ENCODE peak calls at places on chromosome 19, in eight cellular contexts. One of them, this sample, is unnamed.

GRCh38 chr19:50191270-50191669 is 12.2 kb upstream of the MYH14 start:
- DNase-seq in adrenal gland: no peak
- DNase-seq in AG04450: no peak
- DNase-seq in neural progenitor cell: no peak
- DNase-seq in left lung: no peak
- DNase-seq in CD8-positive, alpha-beta T cell: no peak
- DNase-seq in upper lobe of left lung: no peak
- DNase-seq in ascending aorta: no peak
- DNase-seq in this sample: no peak

GRCh38 chr19:48635263-48635965 is 1.8 kb downstream of the DBP start:
- DNase-seq in adrenal gland: peak
- DNase-seq in AG04450: no peak
- DNase-seq in neural progenitor cell: peak
- DNase-seq in left lung: peak
- DNase-seq in CD8-positive, alpha-beta T cell: peak
- DNase-seq in upper lobe of left lung: peak
- DNase-seq in ascending aorta: peak
- DNase-seq in this sample: no peak

GRCh38 chr19:2255982-2256685 is at the start of gene JSRP1:
- DNase-seq in adrenal gland: no peak
- DNase-seq in AG04450: no peak
- DNase-seq in neural progenitor cell: no peak
- DNase-seq in left lung: no peak
- DNase-seq in CD8-positive, alpha-beta T cell: no peak
- DNase-seq in upper lobe of left lung: peak
- DNase-seq in ascending aorta: no peak
- DNase-seq in this sample: no peak

GRCh38 chr19:27962260-27962659 is 1250.7 kb downstream of the UQCRFS1 start:
- DNase-seq in adrenal gland: no peak
- DNase-seq in AG04450: no peak
- DNase-seq in neural progenitor cell: no peak
- DNase-seq in left lung: no peak
- DNase-seq in CD8-positive, alpha-beta T cell: no peak
- DNase-seq in upper lobe of left lung: no peak
- DNase-seq in ascending aorta: no peak
- DNase-seq in this sample: no peak

GRCh38 chr19:35883920-35884319 is 15.5 kb downstream of the APLP1 start:
- DNase-seq in adrenal gland: no peak
- DNase-seq in AG04450: no peak
- DNase-seq in neural progenitor cell: no peak
- DNase-seq in left lung: no peak
- DNase-seq in CD8-positive, alpha-beta T cell: no peak
- DNase-seq in upper lobe of left lung: no peak
- DNase-seq in ascending aorta: no peak
- DNase-seq in this sample: no peak

GRCh38 chr19:1094655-1094977 is 559 bp downstream of the POLR2E start:
- DNase-seq in adrenal gland: peak
- DNase-seq in AG04450: no peak
- DNase-seq in neural progenitor cell: no peak
- DNase-seq in left lung: no peak
- DNase-seq in CD8-positive, alpha-beta T cell: no peak
- DNase-seq in upper lobe of left lung: no peak
- DNase-seq in ascending aorta: no peak
- DNase-seq in this sample: no peak

GRCh38 chr19:49064029-49064629 is 489 bp downstream of the NTF4 start:
- DNase-seq in adrenal gland: no peak
- DNase-seq in AG04450: no peak
- DNase-seq in neural progenitor cell: peak
- DNase-seq in left lung: no peak
- DNase-seq in CD8-positive, alpha-beta T cell: no peak
- DNase-seq in upper lobe of left lung: no peak
- DNase-seq in ascending aorta: no peak
- DNase-seq in this sample: no peak

GRCh38 chr19:55642153-55643002 is 1.1 kb upstream of the ZNF581 start:
- DNase-seq in adrenal gland: peak
- DNase-seq in AG04450: no peak
- DNase-seq in neural progenitor cell: peak
- DNase-seq in left lung: no peak
- DNase-seq in CD8-positive, alpha-beta T cell: peak
- DNase-seq in upper lobe of left lung: peak
- DNase-seq in ascending aorta: no peak
- DNase-seq in this sample: no peak

GRCh38 chr19:1945899-1946298 is 4.9 kb downstream of the CSNK1G2 start:
- DNase-seq in adrenal gland: peak
- DNase-seq in AG04450: no peak
- DNase-seq in neural progenitor cell: peak
- DNase-seq in left lung: no peak
- DNase-seq in CD8-positive, alpha-beta T cell: no peak
- DNase-seq in upper lobe of left lung: peak
- DNase-seq in ascending aorta: no peak
- DNase-seq in this sample: no peak

GRCh38 chr19:33448159-33448516 is 73.5 kb downstream of the PEPD start:
- DNase-seq in adrenal gland: no peak
- DNase-seq in AG04450: no peak
- DNase-seq in neural progenitor cell: no peak
- DNase-seq in left lung: peak
- DNase-seq in CD8-positive, alpha-beta T cell: no peak
- DNase-seq in upper lobe of left lung: no peak
- DNase-seq in ascending aorta: no peak
- DNase-seq in this sample: no peak

GRCh38 chr19:33953592-33953991 is 156.9 kb downstream of the KCTD15 start:
- DNase-seq in adrenal gland: no peak
- DNase-seq in AG04450: no peak
- DNase-seq in neural progenitor cell: no peak
- DNase-seq in left lung: no peak
- DNase-seq in CD8-positive, alpha-beta T cell: no peak
- DNase-seq in upper lobe of left lung: no peak
- DNase-seq in ascending aorta: no peak
- DNase-seq in this sample: no peak

GRCh38 chr19:38274734-38275133 is 10.4 kb downstream of the SPINT2 start:
- DNase-seq in adrenal gland: peak
- DNase-seq in AG04450: no peak
- DNase-seq in neural progenitor cell: no peak
- DNase-seq in left lung: peak
- DNase-seq in CD8-positive, alpha-beta T cell: no peak
- DNase-seq in upper lobe of left lung: no peak
- DNase-seq in ascending aorta: no peak
- DNase-seq in this sample: no peak

GRCh38 chr19:38278751-38279150 is 14.4 kb downstream of the SPINT2 start:
- DNase-seq in adrenal gland: no peak
- DNase-seq in AG04450: no peak
- DNase-seq in neural progenitor cell: no peak
- DNase-seq in left lung: no peak
- DNase-seq in CD8-positive, alpha-beta T cell: no peak
- DNase-seq in upper lobe of left lung: no peak
- DNase-seq in ascending aorta: no peak
- DNase-seq in this sample: no peak

GRCh38 chr19:38277549-38277948 is 13.2 kb downstream of the SPINT2 start:
- DNase-seq in adrenal gland: no peak
- DNase-seq in AG04450: no peak
- DNase-seq in neural progenitor cell: no peak
- DNase-seq in left lung: no peak
- DNase-seq in CD8-positive, alpha-beta T cell: no peak
- DNase-seq in upper lobe of left lung: no peak
- DNase-seq in ascending aorta: no peak
- DNase-seq in this sample: peak

GRCh38 chr19:38277969-38278680 is 13.8 kb downstream of the SPINT2 start:
- DNase-seq in adrenal gland: peak
- DNase-seq in AG04450: no peak
- DNase-seq in neural progenitor cell: no peak
- DNase-seq in left lung: no peak
- DNase-seq in CD8-positive, alpha-beta T cell: no peak
- DNase-seq in upper lobe of left lung: no peak
- DNase-seq in ascending aorta: peak
- DNase-seq in this sample: no peak

DNA sequence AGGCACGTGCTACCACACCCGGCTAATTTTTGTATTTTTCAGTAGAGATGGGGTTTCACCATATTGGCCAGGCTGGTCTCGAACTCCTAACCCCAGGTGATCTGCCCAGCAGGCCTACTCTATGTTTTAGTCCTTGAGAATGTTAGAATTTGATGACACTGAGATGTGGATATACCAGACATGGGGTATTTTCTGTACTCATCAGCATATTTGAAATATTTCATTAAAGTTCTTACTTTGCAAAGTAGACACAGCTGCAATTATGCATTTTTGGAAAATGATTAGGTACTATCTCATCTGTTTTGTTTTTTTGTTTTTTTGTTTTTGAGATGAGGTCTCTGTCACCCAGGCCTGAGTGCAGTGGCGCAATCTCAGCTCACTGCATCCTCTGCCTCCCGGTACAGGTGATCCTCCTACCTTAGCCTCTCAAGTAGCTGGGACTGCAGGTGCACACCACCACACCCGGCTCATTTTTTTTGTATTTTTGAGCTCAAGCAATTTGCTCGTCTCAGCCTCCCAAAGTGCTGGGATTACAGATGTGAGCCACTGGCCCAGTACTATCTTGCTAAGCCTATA is 12.7 kb downstream of the SPINT2 start:
- DNase-seq in adrenal gland: no peak
- DNase-seq in AG04450: no peak
- DNase-seq in neural progenitor cell: no peak
- DNase-seq in left lung: no peak
- DNase-seq in CD8-positive, alpha-beta T cell: no peak
- DNase-seq in upper lobe of left lung: no peak
- DNase-seq in ascending aorta: no peak
- DNase-seq in this sample: no peak
- H3K27ac ChIP-seq in adrenal gland: peak
- H3K27ac ChIP-seq in AG04450: no peak
- H3K27ac ChIP-seq in neural progenitor cell: no peak
- H3K27ac ChIP-seq in left lung: peak
- H3K27ac ChIP-seq in CD8-positive, alpha-beta T cell: no peak
- H3K27ac ChIP-seq in upper lobe of left lung: peak
- H3K27ac ChIP-seq in ascending aorta: peak
- H3K27ac ChIP-seq in this sample: peak

DNA sequence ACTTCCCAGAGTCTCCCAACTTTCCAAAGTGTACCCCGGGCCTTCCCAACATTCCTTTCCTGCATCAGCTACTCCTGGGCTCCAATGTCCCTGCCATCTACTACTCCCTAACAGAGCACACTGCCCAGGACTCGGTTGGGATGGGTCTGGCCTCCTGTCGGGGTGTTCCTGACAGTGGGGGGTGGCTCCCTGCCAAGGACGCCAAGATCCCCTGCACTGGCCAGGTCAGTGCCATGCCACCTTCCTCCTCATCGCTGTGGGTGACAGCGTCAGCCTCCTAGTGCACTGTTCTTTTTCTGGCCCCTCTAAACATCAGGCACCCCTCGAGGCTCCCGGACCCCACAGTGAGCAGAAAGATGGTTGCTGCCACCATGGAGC is 13.8 kb downstream of the EPS15L1 start:
- DNase-seq in adrenal gland: peak
- DNase-seq in AG04450: no peak
- DNase-seq in neural progenitor cell: no peak
- DNase-seq in left lung: no peak
- DNase-seq in CD8-positive, alpha-beta T cell: no peak
- DNase-seq in upper lobe of left lung: no peak
- DNase-seq in ascending aorta: no peak
- DNase-seq in this sample: no peak
- H3K27ac ChIP-seq in adrenal gland: peak
- H3K27ac ChIP-seq in AG04450: peak
- H3K27ac ChIP-seq in neural progenitor cell: no peak
- H3K27ac ChIP-seq in left lung: peak
- H3K27ac ChIP-seq in CD8-positive, alpha-beta T cell: no peak
- H3K27ac ChIP-seq in upper lobe of left lung: peak
- H3K27ac ChIP-seq in ascending aorta: peak
- H3K27ac ChIP-seq in this sample: no peak

DNA sequence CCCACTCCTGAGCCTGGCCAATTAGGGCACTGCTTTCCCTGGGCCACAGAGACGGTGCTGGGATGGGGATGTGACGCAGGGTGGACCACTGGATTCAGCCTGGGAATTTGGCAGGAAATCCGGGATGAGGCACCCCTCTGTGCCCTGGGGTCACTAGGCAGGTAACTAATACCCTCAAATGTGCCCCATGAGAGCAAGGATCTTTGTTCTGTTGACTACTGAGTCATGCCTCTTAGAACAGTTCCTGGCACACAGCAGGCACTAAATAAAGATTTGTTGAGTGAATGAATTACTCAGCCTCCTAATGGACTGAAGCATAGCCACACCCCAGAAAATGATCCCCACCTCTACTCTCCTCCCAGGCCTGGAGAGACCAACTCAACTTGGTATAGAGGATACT is 15.9 kb downstream of the OPA3 start:
- DNase-seq in adrenal gland: no peak
- DNase-seq in AG04450: no peak
- DNase-seq in neural progenitor cell: no peak
- DNase-seq in left lung: no peak
- DNase-seq in CD8-positive, alpha-beta T cell: no peak
- DNase-seq in upper lobe of left lung: no peak
- DNase-seq in ascending aorta: no peak
- DNase-seq in this sample: peak
- H3K27ac ChIP-seq in adrenal gland: no peak
- H3K27ac ChIP-seq in AG04450: no peak
- H3K27ac ChIP-seq in neural progenitor cell: no peak
- H3K27ac ChIP-seq in left lung: no peak
- H3K27ac ChIP-seq in CD8-positive, alpha-beta T cell: no peak
- H3K27ac ChIP-seq in upper lobe of left lung: no peak
- H3K27ac ChIP-seq in ascending aorta: no peak
- H3K27ac ChIP-seq in this sample: peak

DNA sequence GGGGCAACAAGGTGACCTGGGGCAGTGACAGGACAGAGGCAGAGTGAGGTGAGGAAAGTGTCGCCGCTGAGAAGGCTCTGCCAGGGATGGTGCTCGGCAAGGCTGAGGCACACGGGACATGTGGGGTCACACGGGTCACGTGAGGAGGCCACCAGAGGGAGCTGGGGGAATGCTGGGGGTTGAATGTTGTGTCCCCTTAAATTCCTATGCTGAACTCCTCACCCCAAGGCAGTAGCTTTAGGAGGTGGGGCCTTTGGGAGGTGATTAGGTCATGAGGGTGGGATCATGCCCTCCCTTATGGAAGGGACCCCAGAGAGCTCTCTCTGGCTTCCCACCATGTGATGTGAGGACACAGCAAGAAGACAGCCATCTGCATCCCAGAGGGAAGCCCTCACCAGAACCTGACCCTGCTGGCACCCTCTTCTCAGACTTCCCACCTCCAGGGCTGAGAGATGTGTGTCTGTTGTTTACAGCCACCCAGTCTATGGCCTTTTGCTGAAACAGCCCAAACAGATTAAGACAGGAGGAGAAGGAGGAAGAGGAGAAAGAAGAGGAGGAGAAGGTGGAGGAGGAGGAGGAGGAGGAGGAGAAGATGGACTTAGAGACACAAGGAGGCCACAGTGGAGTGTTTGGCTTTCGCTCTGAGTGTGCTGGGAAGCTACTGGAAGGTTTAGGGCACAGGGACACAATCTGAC is 35.4 kb downstream of the RFX2 start:
- DNase-seq in adrenal gland: no peak
- DNase-seq in AG04450: no peak
- DNase-seq in neural progenitor cell: no peak
- DNase-seq in left lung: no peak
- DNase-seq in CD8-positive, alpha-beta T cell: no peak
- DNase-seq in upper lobe of left lung: no peak
- DNase-seq in ascending aorta: no peak
- DNase-seq in this sample: no peak
- H3K27ac ChIP-seq in adrenal gland: no peak
- H3K27ac ChIP-seq in AG04450: no peak
- H3K27ac ChIP-seq in neural progenitor cell: no peak
- H3K27ac ChIP-seq in left lung: peak
- H3K27ac ChIP-seq in CD8-positive, alpha-beta T cell: no peak
- H3K27ac ChIP-seq in upper lobe of left lung: peak
- H3K27ac ChIP-seq in ascending aorta: peak
- H3K27ac ChIP-seq in this sample: no peak

This sample was measured in epithelial cell of prostate.